ENCODE peak calls at places on chromosomes 12 and 14, in five cellular contexts. P, T, N, Z and U are unnamed samples.

GRCh38 chr12:53123578-53124351 is 20.5 kb downstream of the SOAT2 start:
- DNase-seq in P (no peak), T (no peak), N (no peak), Z (peak; percentile 84), U (no peak)

GRCh38 chr14:65832431-65833253 is 420.1 kb downstream of the FUT8 start:
- DNase-seq in P (peak; percentile 51), T (no peak), N (peak; percentile 16), Z (peak; percentile 51), U (no peak)

GRCh38 chr14:59236195-59236594 is 47.7 kb downstream of the DAAM1 start:
- DNase-seq in P (no peak), T (no peak), N (no peak), Z (peak; percentile 12), U (no peak)

GRCh38 chr12:40281791-40282364 is 57.1 kb downstream of the LRRK2 start:
- DNase-seq in P (no peak), T (no peak), N (no peak), Z (no peak), U (no peak)

GRCh38 chr12:95723693-95724384 is 66.7 kb downstream of the NTN4 start:
- DNase-seq in P (no peak), T (no peak), N (no peak), Z (no peak), U (no peak)

GRCh38 chr14:104087981-104088850 is 2.7 kb downstream of the ASPG start:
- DNase-seq in P (no peak), T (no peak), N (no peak), Z (no peak), U (no peak)

GRCh38 chr12:117076410-117077372 is 22.5 kb downstream of the TESC start:
- DNase-seq in P (no peak), T (no peak), N (no peak), Z (no peak), U (no peak)

GRCh38 chr12:214005-214736 is at the start of gene SLC6A12:
- DNase-seq in P (no peak), T (no peak), N (no peak), Z (peak; percentile 23), U (no peak)

GRCh38 chr12:1912580-1913376 is 5.7 kb downstream of the CACNA2D4 start:
- DNase-seq in P (no peak), T (no peak), N (no peak), Z (peak; percentile 56), U (no peak)

GRCh38 chr12:1918875-1919236 is 404 bp upstream of the CACNA2D4 start:
- DNase-seq in P (no peak), T (no peak), N (no peak), Z (no peak), U (no peak)

GRCh38 chr12:50580436-50580835 is 75.7 kb downstream of the DIP2B start:
- DNase-seq in P (no peak), T (no peak), N (no peak), Z (no peak), U (no peak)

GRCh38 chr12:57430117-57430930 is 519 bp downstream of the R3HDM2 start:
- DNase-seq in P (peak; percentile 76), T (no peak), N (peak; percentile 78), Z (peak; percentile 76), U (peak; percentile 66)

GRCh38 chr12:2120982-2121758 is 68.4 kb downstream of the CACNA1C start:
- DNase-seq in P (no peak), T (no peak), N (no peak), Z (no peak), U (no peak)

GRCh38 chr14:34081576-34082136 is 130.8 kb upstream of the EGLN3 start:
- DNase-seq in P (no peak), T (peak; percentile 57), N (no peak), Z (peak; percentile 65), U (no peak)

GRCh38 chr14:104264495-104265265 is 126.3 kb downstream of the KIF26A start:
- DNase-seq in P (no peak), T (no peak), N (no peak), Z (no peak), U (no peak)

GRCh38 chr14:22819191-22819988 is 4.2 kb upstream of the SLC7A7 start:
- DNase-seq in P (peak; percentile 80), T (no peak), N (peak; percentile 73), Z (peak; percentile 84), U (peak; percentile 35)

GRCh38 chr14:39416072-39416471 is 16.2 kb downstream of the FBXO33 start:
- DNase-seq in P (no peak), T (no peak), N (no peak), Z (no peak), U (no peak)

GRCh38 chr14:94598816-94599655 is 13.2 kb upstream of the SERPINA3 start:
- DNase-seq in P (peak; percentile 24), T (peak; percentile 96), N (no peak), Z (peak; percentile 98), U (no peak)

GRCh38 chr12:88242161-88242925 is 100.2 kb downstream of the TMTC3 start:
- DNase-seq in P (no peak), T (peak; percentile 87), N (no peak), Z (peak; percentile 96), U (no peak)

GRCh38 chr12:62934799-62935674 is at the start of gene PPM1H:
- DNase-seq in P (peak; percentile 98), T (peak; percentile 68), N (peak; percentile 78), Z (peak; percentile 56), U (peak; percentile 95)

GRCh38 chr12:53061404-53062010 is 11.6 kb downstream of the TNS2 start:
- DNase-seq in P (peak; percentile 67), T (peak; percentile 63), N (no peak), Z (no peak), U (no peak)

GRCh38 chr14:32055175-32055574 is 21.9 kb upstream of the ARHGAP5 start:
- DNase-seq in P (no peak), T (no peak), N (no peak), Z (no peak), U (no peak)

GRCh38 chr12:24425601-24425970 is 476.1 kb upstream of the SOX5 start:
- DNase-seq in P (no peak), T (no peak), N (no peak), Z (no peak), U (no peak)

GRCh38 chr12:120540445-120540844 is 6.3 kb downstream of the RNF10 start:
- DNase-seq in P (no peak), T (no peak), N (no peak), Z (peak; percentile 46), U (peak; percentile 30)

GRCh38 chr14:89728964-89729363 is 225.6 kb downstream of the EFCAB11 start:
- DNase-seq in P (no peak), T (no peak), N (no peak), Z (no peak), U (no peak)

GRCh38 chr12:121803861-121804416 is at the start of gene SETD1B:
- DNase-seq in P (peak; percentile 82), T (no peak), N (peak; percentile 79), Z (peak; percentile 75), U (peak; percentile 40)

GRCh38 chr14:79295385-79295784 is 915.9 kb downstream of the DIO2 start:
- DNase-seq in P (no peak), T (no peak), N (no peak), Z (no peak), U (no peak)

GRCh38 chr12:46153267-46153872 is 115.5 kb downstream of the SLC38A1 start:
- DNase-seq in P (peak; percentile 56), T (peak; percentile 18), N (peak; percentile 55), Z (peak; percentile 78), U (peak; percentile 45)

GRCh38 chr14:79961197-79961596 is 250.1 kb downstream of the DIO2 start:
- DNase-seq in P (no peak), T (no peak), N (no peak), Z (no peak), U (no peak)

GRCh38 chr14:40362856-40363255 is 930.6 kb upstream of the FBXO33 start:
- DNase-seq in P (peak; percentile 45), T (no peak), N (no peak), Z (no peak), U (no peak)

DNA sequence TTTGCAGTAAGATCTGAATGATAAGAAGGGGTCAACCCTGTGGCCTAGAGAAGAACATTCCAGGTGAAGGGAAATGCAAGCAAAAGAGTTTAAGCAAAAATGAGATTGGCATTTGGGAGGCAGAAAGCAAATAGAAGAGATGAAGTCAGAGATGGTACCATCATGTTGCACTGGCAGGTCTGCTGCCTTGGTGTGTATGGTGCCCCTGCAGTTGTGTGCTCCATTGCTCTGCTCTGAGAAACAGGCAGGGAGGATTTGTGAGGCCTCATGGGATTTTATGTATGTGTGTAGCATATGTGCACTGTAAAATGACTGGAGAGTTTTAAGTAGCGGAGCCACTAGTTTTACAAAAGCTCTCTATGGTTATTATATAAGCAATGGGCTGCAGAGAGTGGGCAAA is 6.6 kb downstream of the LDHB start:
- DNase-seq in P (no peak), T (no peak), N (no peak), Z (no peak), U (no peak)
- H3K27ac ChIP-seq in P (no peak overlapping the region), T (no peak overlapping the region), N (no peak overlapping the region), Z (no peak overlapping the region), U (no peak overlapping the region)

GRCh38 chr14:100117647-100118376 is 41.6 kb downstream of the DEGS2 start:
- DNase-seq in P (no peak), T (no peak), N (peak; percentile 52), Z (no peak), U (no peak)
- H3K9me2 ChIP-seq in P (no peaks in the 10 kb centered on the region), T (no peaks in the 10 kb centered on the region), N (no peaks in the 10 kb centered on the region), Z (no peaks in the 10 kb centered on the region), U (no peaks in the 10 kb centered on the region)

GRCh38 chr12:64679487-64679983 is 69.2 kb downstream of the RASSF3 start:
- DNase-seq in P (no peak), T (peak; percentile 74), N (no peak), Z (peak; percentile 88), U (no peak)
- H2AFZ ChIP-seq in P (no peak overlapping the region), T (no peak overlapping the region), N (no peak overlapping the region), Z (peak overlapping the region; percentile 72), U (no peak overlapping the region)

GRCh38 chr14:63467440-63468072 is 75.6 kb downstream of the PPP2R5E start:
- DNase-seq in P (no peak), T (no peak), N (no peak), Z (no peak), U (no peak)
- H3K27ac ChIP-seq in P (no peak overlapping the region), T (no peak overlapping the region), N (no peak overlapping the region), Z (no peak overlapping the region), U (no peak overlapping the region)

GRCh38 chr14:63078606-63079005 is 33.3 kb upstream of the KCNH5 start:
- DNase-seq in P (no peak), T (no peak), N (no peak), Z (no peak), U (no peak)

DNA sequence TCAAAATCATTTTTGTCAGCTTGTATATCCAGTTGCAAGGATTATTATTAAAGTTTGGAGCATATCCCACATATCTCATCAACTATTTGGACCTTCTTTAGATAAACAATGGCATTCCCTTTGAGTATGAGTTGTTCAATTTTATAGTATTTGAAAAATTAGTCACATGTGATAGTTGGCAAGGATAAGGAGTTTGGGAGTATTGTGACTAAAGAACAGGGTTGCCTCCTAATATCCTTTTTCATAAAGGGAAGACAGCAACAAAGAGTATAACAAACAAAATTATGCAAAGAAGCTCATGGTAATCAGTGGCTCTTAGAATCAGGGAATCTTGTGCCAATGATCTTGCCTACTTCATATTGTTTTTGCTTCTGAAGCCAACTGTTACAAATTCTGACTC is 31.2 kb upstream of the KCNH5 start:
- DNase-seq in P (no peak), T (no peak), N (no peak), Z (no peak), U (no peak)
- H3K9me2 ChIP-seq in P (no peaks in the 10 kb centered on the region), T (no peaks in the 10 kb centered on the region), N (no peaks in the 10 kb centered on the region), Z (no peaks in the 10 kb centered on the region), U (no peaks in the 10 kb centered on the region)

GRCh38 chr12:106907411-106907810 is 48.3 kb upstream of the TMEM263 start:
- DNase-seq in P (peak; percentile 23), T (no peak), N (peak; percentile 11), Z (no peak), U (no peak)
- H2AFZ ChIP-seq in P (peak overlapping the region; percentile 80), T (no peak overlapping the region), N (no peak overlapping the region), Z (no peak overlapping the region), U (no peak overlapping the region)

GRCh38 chr14:24071836-24072420 is 566 bp downstream of the CPNE6 start:
- DNase-seq in P (no peak), T (no peak), N (no peak), Z (no peak), U (no peak)
- H3K27ac ChIP-seq in P (no peak overlapping the region), T (no peak overlapping the region), N (no peak overlapping the region), Z (no peak overlapping the region), U (no peak overlapping the region)